ENCODE peak calls at places on chromosomes 4 and X, in nine cellular contexts. P is suprapubic skin, L is K562, S is sigmoid colon, J is stomach, H is HepG2, A is H1, D is SK-N-SH, W is GM12878. N is an unnamed sample. For H3K4me1, the result is how much of the 10 kb centered on the place peaks cover.

GRCh38 chr4:149555146-149555545 is 260.5 kb downstream of the IQCM start:
- DNase-seq in P (no peak), L (no peak), S (no peak), J (no peak), H (no peak), A (no peak), D (no peak), W (no peak), N (no peak)

GRCh38 chrX:68710870-68711576 is 63.6 kb downstream of the STARD8 start:
- DNase-seq in P (no peak), L (peak), S (peak), J (peak), H (peak), A (peak), D (peak), W (no peak), N (no peak)

GRCh38 chr4:87399148-87399547 is 8.2 kb upstream of the HSD17B11 start:
- DNase-seq in P (no peak), L (no peak), S (no peak), J (peak), H (peak), A (peak), D (peak), W (no peak), N (peak)

GRCh38 chr4:138405934-138406567 is 163.9 kb upstream of the SLC7A11 start:
- DNase-seq in P (no peak), L (no peak), S (no peak), J (no peak), H (no peak), A (no peak), D (no peak), W (peak), N (no peak)

GRCh38 chrX:154476821-154477220 is 2.3 kb downstream of the LAGE3 start:
- DNase-seq in P (no peak), L (no peak), S (no peak), J (no peak), H (no peak), A (no peak), D (no peak), W (no peak), N (no peak)

GRCh38 chr4:128871948-128872347 is 62.4 kb downstream of the JADE1 start:
- DNase-seq in P (no peak), L (peak), S (no peak), J (no peak), H (no peak), A (no peak), D (no peak), W (no peak), N (no peak)

GRCh38 chrX:29724316-29724715 is 491.0 kb upstream of the MAGEB2 start:
- DNase-seq in P (no peak), L (no peak), S (no peak), J (no peak), H (no peak), A (no peak), D (no peak), W (no peak), N (no peak)

GRCh38 chrX:37646254-37646653 is 39.3 kb upstream of the XK start:
- DNase-seq in P (no peak), L (no peak), S (no peak), J (no peak), H (no peak), A (no peak), D (no peak), W (no peak), N (no peak)

GRCh38 chrX:136671006-136671610 is 23.1 kb downstream of the CD40LG start:
- DNase-seq in P (no peak), L (no peak), S (no peak), J (no peak), H (no peak), A (no peak), D (no peak), W (no peak), N (no peak)

GRCh38 chr4:165301833-165302232 is 25.6 kb upstream of the MSMO1 start:
- DNase-seq in P (no peak), L (no peak), S (no peak), J (no peak), H (no peak), A (no peak), D (no peak), W (no peak), N (no peak)

GRCh38 chr4:38902695-38903094 is 35.1 kb downstream of the FAM114A1 start:
- DNase-seq in P (no peak), L (peak), S (no peak), J (no peak), H (peak), A (no peak), D (peak), W (no peak), N (no peak)

GRCh38 chrX:13463608-13464007 is 105.8 kb upstream of the EGFL6 start:
- DNase-seq in P (no peak), L (no peak), S (peak), J (no peak), H (no peak), A (no peak), D (no peak), W (no peak), N (peak)

GRCh38 chrX:39484159-39484558 is 613.6 kb downstream of the BCOR start:
- DNase-seq in P (no peak), L (no peak), S (no peak), J (no peak), H (no peak), A (no peak), D (no peak), W (no peak), N (no peak)

GRCh38 chrX:39492495-39493162 is 605.1 kb downstream of the BCOR start:
- DNase-seq in P (no peak), L (no peak), S (no peak), J (no peak), H (no peak), A (no peak), D (no peak), W (peak), N (no peak)

GRCh38 chrX:39491548-39492297 is 606.0 kb downstream of the BCOR start:
- DNase-seq in P (no peak), L (peak), S (no peak), J (no peak), H (no peak), A (no peak), D (no peak), W (peak), N (peak)

GRCh38 chrX:39484669-39485068 is 613.1 kb downstream of the BCOR start:
- DNase-seq in P (no peak), L (no peak), S (no peak), J (no peak), H (no peak), A (no peak), D (no peak), W (no peak), N (no peak)

GRCh38 chrX:39487166-39488006 is 610.4 kb downstream of the BCOR start:
- DNase-seq in P (no peak), L (no peak), S (no peak), J (no peak), H (no peak), A (no peak), D (no peak), W (peak), N (no peak)
- H3K4me1 ChIP-seq in P (under half), L (under half), S (under half), J (under half), H (under half), A (under half), D (under half), W (under half), N (under half)

DNA sequence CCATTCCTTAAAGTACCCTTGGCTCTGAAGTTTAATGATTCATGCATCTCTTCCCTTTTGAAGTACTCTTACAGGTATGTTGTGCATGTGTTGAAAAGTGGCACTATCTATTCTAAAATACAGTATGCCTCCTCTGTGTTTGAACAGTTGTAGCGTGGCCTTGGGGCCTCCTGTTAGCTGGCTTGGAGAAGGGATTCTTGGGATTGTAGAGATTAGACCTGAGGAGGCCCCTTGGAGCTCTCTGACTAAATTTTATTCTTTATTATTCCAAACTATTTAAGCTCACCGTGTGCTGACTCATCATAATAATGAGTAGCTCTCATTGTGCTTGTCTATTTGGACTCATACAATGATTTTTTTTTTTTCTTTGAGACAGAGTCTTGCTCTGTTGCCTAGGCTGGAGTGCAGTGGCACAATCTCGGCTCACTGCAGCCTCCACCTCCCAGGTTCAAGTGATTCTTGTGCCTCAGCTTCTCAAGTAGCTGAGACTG is 38.5 kb downstream of the HTT start:
- DNase-seq in P (no peak), L (no peak), S (no peak), J (no peak), H (peak), A (no peak), D (no peak), W (no peak), N (no peak)
- TF ChIP-seq EP300 in P (no peak), L (no peak), S (no peak), J (no peak), H (no peak), A (no peak), D (no peak), W (no peak), N (no peak)

DNA sequence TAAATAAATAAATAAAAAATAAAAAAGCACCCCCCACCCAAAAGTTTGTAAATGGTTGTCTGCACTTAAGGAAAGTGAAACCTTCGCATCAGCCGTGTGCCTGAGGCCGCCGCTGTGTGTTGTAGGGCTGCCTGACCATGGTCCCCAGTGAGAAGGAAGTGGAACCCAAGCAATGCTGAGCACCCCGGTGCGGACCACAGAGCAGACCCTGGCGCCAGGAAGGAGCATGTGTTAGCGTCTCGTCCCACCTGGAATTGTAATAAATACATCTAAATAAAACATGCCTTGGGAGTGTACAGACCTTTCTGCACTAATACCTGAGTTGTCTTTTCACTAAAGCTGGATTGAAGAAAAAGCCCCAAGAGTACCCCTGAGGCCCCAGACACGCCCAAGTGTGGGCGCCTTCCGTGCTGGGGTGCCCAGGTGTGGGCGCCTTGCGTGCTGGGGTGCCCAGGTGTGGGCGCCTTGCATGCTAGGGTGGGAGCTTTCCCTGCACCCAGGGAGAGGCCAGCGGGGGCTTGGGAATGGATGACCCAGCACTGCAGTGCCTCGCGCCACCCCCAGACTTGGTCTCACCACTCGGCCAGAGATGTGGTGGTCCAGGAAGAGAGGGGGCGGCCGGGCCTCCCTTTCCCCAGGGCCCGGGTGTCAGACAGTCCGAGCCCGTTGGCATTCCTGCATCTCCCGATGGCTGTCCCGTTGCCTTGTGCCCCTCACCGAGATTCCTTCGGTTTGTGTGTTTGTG is 33.7 kb downstream of the HTT-AS start:
- DNase-seq in P (peak), L (no peak), S (no peak), J (no peak), H (no peak), A (no peak), D (no peak), W (no peak), N (no peak)
- TF ChIP-seq POLR2AphosphoS5 in P (no peak), L (no peak), S (no peak), J (no peak), H (no peak), A (no peak), D (no peak), W (no peak), N (no peak)

GRCh38 chr4:3301450-3302163 is 8.8 kb downstream of the RGS12 start:
- DNase-seq in P (no peak), L (no peak), S (no peak), J (no peak), H (no peak), A (no peak), D (no peak), W (no peak), N (no peak)
- H3K4me1 ChIP-seq in P (under half), L (under half), S (under half), J (half or more), H (under half), A (under half), D (under half), W (under half), N (under half)

GRCh38 chr4:123562994-123563745 is 166.6 kb downstream of the SPRY1 start:
- DNase-seq in P (no peak), L (no peak), S (no peak), J (no peak), H (no peak), A (no peak), D (no peak), W (no peak), N (no peak)
- TF ChIP-seq EP300 in P (no peak), L (no peak), S (no peak), J (no peak), H (no peak), A (no peak), D (no peak), W (no peak), N (no peak)

DNA sequence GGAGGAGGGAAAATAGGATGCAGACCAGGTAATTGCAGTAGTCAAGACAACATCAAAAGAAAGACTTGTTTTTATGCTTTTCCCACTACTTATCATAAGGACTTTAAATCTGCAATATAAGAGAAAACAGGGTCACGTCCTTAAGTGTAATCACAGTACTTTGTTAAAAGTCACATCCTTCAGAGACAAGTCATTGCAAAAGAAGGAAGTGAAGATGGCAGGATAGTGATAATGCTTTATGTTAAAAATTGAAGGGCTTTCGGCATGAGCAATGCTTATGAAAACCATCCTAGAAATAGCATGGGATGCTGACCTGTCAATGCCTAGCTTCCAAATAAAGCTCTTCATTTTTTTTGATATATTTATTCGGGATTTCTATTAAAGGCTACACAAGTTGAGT is 110.2 kb upstream of the TENM3 start:
- DNase-seq in P (no peak), L (no peak), S (no peak), J (no peak), H (no peak), A (no peak), D (no peak), W (no peak), N (no peak)
- TF ChIP-seq POLR2AphosphoS5 in P (no peak), L (no peak), S (no peak), J (no peak), H (no peak), A (no peak), D (no peak), W (no peak), N (no peak)